ENCODE peak calls at places on chromosomes 13 and 19, in ten cellular contexts. Q is MCF 10A, I is progenitor cell of endocrine pancreas, V is AG10803, A is endothelial cell, Z is GM23338, K is A549, H is HFFc6, M is HCT116, E is foreskin fibroblast. R is an unnamed sample.

GRCh38 chr19:49432141-49433073 is 7.2 kb downstream of the GFY start:
- DNase-seq in Q (no peak), H (no peak), K (no peak), Z (peak; percentile 97), A (no peak), V (no peak), I (no peak), M (no peak), E (no peak), R (no peak)

GRCh38 chr13:45773944-45774343 is 71.8 kb downstream of the CBY2 start:
- DNase-seq in K (no peak), A (no peak), Q (no peak), E (no peak), M (no peak), I (no peak), V (no peak), H (no peak), Z (no peak), R (no peak)

GRCh38 chr13:59837101-59837500 is 326.6 kb downstream of the DIAPH3 start:
- DNase-seq in A (no peak), M (no peak), V (no peak), H (no peak), I (no peak), Q (no peak), K (no peak), E (no peak), Z (no peak), R (no peak)

GRCh38 chr13:51814071-51814470 is 10.1 kb upstream of the DHRS12 start:
- DNase-seq in A (no peak), Z (no peak), Q (no peak), H (no peak), E (no peak), I (no peak), M (no peak), K (no peak), V (no peak), R (no peak)

GRCh38 chr13:24042710-24043440 is 117.6 kb upstream of the SPATA13 start:
- DNase-seq in M (no peak), Q (no peak), E (no peak), H (no peak), V (peak; percentile 77), A (no peak), K (no peak), Z (no peak), I (no peak), R (no peak)

GRCh38 chr13:49097374-49097773 is 121.7 kb downstream of the FNDC3A start:
- DNase-seq in A (no peak), M (peak; percentile 13), V (peak; percentile 63), Z (no peak), I (no peak), H (peak; percentile 40), E (peak; percentile 88), Q (peak; percentile 97), K (peak; percentile 25), R (no peak)

GRCh38 chr13:24340608-24340955 is 31.2 kb downstream of the C1QTNF9 start:
- DNase-seq in A (no peak), I (no peak), Z (no peak), Q (no peak), M (no peak), E (no peak), H (no peak), V (no peak), K (no peak), R (no peak)

GRCh38 chr13:99955747-99956472 is 15.7 kb downstream of the ZIC5 start:
- DNase-seq in Q (no peak), K (no peak), M (no peak), Z (peak; percentile 56), V (peak; percentile 50), H (peak; percentile 7), A (peak; percentile 64), I (no peak), E (peak; percentile 53), R (no peak)

GRCh38 chr13:110818747-110819146 is 96.1 kb downstream of the ANKRD10 start:
- DNase-seq in Z (no peak), M (no peak), K (no peak), H (no peak), E (no peak), Q (no peak), V (no peak), I (no peak), A (no peak), R (no peak)

GRCh38 chr13:103436057-103436654 is 369.9 kb upstream of the SLC10A2 start:
- DNase-seq in H (no peak), Z (peak; percentile 51), K (no peak), Q (no peak), M (no peak), I (no peak), E (no peak), A (no peak), V (no peak), R (no peak)

GRCh38 chr13:80716610-80717081 is 375.7 kb upstream of the SPRY2 start:
- DNase-seq in I (no peak), Q (peak; percentile 63), E (no peak), A (no peak), K (no peak), M (no peak), V (no peak), Z (peak; percentile 64), H (no peak), R (peak; percentile 6)

GRCh38 chr13:113245858-113246791 is 36.7 kb downstream of the CUL4A start:
- DNase-seq in V (peak; percentile 3), Z (peak; percentile 25), M (no peak), I (no peak), H (no peak), A (peak; percentile 18), Q (peak; percentile 5), E (peak; percentile 18), K (peak; percentile 18), R (no peak)
- TF ChIP-seq CTCF in V (peak; percentile 38), Z (peak; percentile 28), M (peak; percentile 50), I (peak; percentile 50), H (peak; percentile 64), A (no peak), Q (no peak), E (peak; percentile 34), K (no peak), R (no peak)

DNA sequence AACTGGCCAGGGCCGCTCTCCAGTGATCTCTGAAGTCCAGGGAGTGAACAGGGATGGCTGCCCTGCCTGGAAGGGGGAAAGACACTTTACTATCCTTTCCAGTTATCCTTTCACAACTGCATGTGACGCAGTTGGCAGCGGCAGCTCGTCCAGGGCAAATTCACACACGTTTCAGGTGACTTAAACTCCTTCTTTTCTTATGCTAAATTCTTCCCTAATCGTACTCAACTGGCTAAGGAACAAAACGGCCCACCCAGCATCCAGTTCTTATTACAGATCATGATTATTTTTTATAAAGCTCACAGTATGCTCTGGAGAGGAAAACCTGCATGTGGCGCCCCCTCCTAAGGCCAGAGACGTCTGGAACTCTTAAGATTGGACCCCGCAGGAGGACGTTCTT is 767.1 kb downstream of the UQCRFS1 start:
- DNase-seq in M (no peak), Q (no peak), I (no peak), H (no peak), A (no peak), V (no peak), K (no peak), Z (peak; percentile 54), E (no peak), R (no peak)
- TF ChIP-seq CTCF in M (no peak), Q (no peak), I (no peak), H (no peak), A (no peak), V (no peak), K (no peak), Z (no peak), E (no peak), R (no peak)

DNA sequence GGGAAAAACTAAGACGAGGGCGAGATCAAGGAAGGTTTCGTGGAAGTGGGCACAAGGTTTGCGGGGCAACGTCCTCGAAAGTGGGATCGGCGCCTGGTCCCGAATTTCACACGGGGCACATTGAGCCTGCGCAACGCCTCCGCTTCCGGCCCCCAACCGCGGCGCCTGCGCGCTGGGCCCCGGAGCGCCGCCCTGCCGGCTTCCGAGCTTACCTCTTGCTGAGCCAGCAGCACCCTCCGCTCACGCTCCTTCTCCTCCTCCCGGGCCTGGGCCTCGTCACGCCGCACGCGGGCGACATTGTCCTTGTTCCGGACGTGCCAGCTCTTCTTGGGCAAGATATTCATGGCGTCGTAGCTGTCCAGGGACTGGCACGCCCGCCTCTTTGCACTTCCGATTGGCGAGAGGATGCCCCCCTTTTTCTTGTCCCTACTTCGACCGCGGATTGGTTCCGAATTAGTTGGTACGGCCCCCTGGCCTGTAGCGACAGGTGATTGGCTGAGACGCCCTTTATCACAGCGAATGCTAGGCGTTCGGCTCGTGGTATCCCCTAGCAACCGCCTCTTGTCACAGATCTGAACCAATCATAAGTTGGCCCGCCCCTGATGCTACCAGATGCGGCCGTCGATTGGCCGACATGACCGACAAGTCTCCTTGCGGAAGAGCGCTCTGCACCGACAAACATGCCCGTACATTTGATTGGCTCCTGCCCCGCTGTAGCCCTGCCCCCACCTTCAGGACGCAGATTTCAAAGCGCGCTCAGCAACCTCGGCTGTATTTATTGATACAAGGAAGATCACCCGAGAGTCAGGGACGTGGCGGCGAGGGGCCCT is at the start of gene LENG1:
- DNase-seq in I (peak; percentile 97), E (peak; percentile 100), Z (peak; percentile 100), A (peak; percentile 94), M (peak; percentile 100), V (peak; percentile 100), H (peak; percentile 100), Q (peak; percentile 100), K (peak; percentile 100), R (peak; percentile 99)
- TF ChIP-seq CTCF in I (peak; percentile 54), E (peak; percentile 22), Z (peak; percentile 35), A (no peak), M (peak; percentile 11), V (peak; percentile 23), H (peak; percentile 64), Q (no peak), K (no peak), R (peak; percentile 34)

GRCh38 chr19:35330475-35330874 is 1.5 kb downstream of the CD22 start:
- DNase-seq in I (no peak), V (no peak), E (no peak), K (no peak), H (no peak), Z (no peak), A (no peak), Q (no peak), M (no peak), R (no peak)

GRCh38 chr19:35331551-35332214 is 2.7 kb downstream of the CD22 start:
- DNase-seq in Z (no peak), M (no peak), A (no peak), E (no peak), V (no peak), Q (no peak), I (no peak), H (no peak), K (no peak), R (no peak)

GRCh38 chr19:35328851-35329285 is at the start of gene CD22:
- DNase-seq in Z (no peak), V (no peak), K (no peak), M (no peak), E (no peak), H (no peak), I (no peak), Q (no peak), A (no peak), R (no peak)

GRCh38 chr19:35329323-35329722 is 336 bp downstream of the CD22 start:
- DNase-seq in A (no peak), M (no peak), Q (no peak), H (no peak), Z (no peak), V (no peak), E (no peak), I (no peak), K (no peak), R (no peak)

DNA sequence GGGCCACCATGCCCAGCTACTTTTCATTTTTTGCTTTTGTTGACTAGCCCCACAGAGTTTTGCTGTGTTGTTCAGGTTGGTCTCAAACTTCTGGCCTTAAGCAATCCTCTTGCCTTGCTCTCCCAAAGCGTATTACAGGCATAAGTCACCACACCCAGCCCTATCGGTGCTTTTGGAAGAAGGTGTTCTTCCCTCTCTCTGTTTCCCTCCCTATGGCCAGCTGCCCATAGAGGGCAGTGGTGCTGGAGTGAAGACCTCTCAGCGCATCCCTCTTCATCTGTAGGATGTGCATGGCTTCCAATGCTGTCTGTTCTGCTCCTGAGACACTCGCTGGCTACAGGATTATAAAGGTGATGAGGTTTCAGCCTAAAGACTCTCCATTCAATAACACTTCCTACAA is 1.3 kb upstream of the CD22 start:
- DNase-seq in V (no peak), H (no peak), I (no peak), M (no peak), K (peak; percentile 56), A (no peak), Q (peak; percentile 16), Z (peak; percentile 63), E (no peak), R (no peak)
- TF ChIP-seq CTCF in V (no peak), H (peak; percentile 41), I (peak; percentile 27), M (peak; percentile 75), K (peak; percentile 30), A (no peak), Q (no peak), Z (peak; percentile 58), E (peak; percentile 22), R (peak; percentile 41)

R was measured in Calu3.